ENCODE peak calls at places on chromosomes 7 and 10, in nine cellular contexts. One of them, this sample, is unnamed.

GRCh38 chr7:22863156-22863899 is 40.7 kb upstream of the TOMM7 start:
- DNase-seq in GM13976: no peak
- DNase-seq in brain microvascular endothelial cell: no peak
- DNase-seq in nephron progenitor cell: no peak
- DNase-seq in AG09309: no peak
- DNase-seq in kidney epithelial cell: no peak
- DNase-seq in foreskin fibroblast: peak; percentile 19
- DNase-seq in cardiac muscle cell: no peak
- DNase-seq in tibial artery: no peak
- DNase-seq in this sample: no peak

GRCh38 chr10:43221419-43222293 is 45.2 kb downstream of the RASGEF1A start:
- DNase-seq in GM13976: no peak
- DNase-seq in brain microvascular endothelial cell: no peak
- DNase-seq in nephron progenitor cell: peak; percentile 49
- DNase-seq in AG09309: no peak
- DNase-seq in kidney epithelial cell: no peak
- DNase-seq in foreskin fibroblast: no peak
- DNase-seq in cardiac muscle cell: no peak
- DNase-seq in tibial artery: peak; percentile 47
- DNase-seq in this sample: no peak

GRCh38 chr10:128721851-128722250 is 595.6 kb upstream of the MKI67 start:
- DNase-seq in GM13976: no peak
- DNase-seq in brain microvascular endothelial cell: no peak
- DNase-seq in nephron progenitor cell: no peak
- DNase-seq in AG09309: no peak
- DNase-seq in kidney epithelial cell: no peak
- DNase-seq in foreskin fibroblast: no peak
- DNase-seq in cardiac muscle cell: no peak
- DNase-seq in tibial artery: no peak
- DNase-seq in this sample: no peak

GRCh38 chr7:16627236-16627635 is 18.3 kb downstream of the ANKMY2 start:
- DNase-seq in GM13976: no peak
- DNase-seq in brain microvascular endothelial cell: no peak
- DNase-seq in nephron progenitor cell: no peak
- DNase-seq in AG09309: peak; percentile 39
- DNase-seq in kidney epithelial cell: no peak
- DNase-seq in foreskin fibroblast: peak; percentile 76
- DNase-seq in cardiac muscle cell: peak; percentile 63
- DNase-seq in tibial artery: no peak
- DNase-seq in this sample: no peak

GRCh38 chr7:90552521-90552920 is 43.6 kb upstream of the CDK14 start:
- DNase-seq in GM13976: no peak
- DNase-seq in brain microvascular endothelial cell: no peak
- DNase-seq in nephron progenitor cell: no peak
- DNase-seq in AG09309: no peak
- DNase-seq in kidney epithelial cell: no peak
- DNase-seq in foreskin fibroblast: peak; percentile 37
- DNase-seq in cardiac muscle cell: peak; percentile 45
- DNase-seq in tibial artery: no peak
- DNase-seq in this sample: no peak

GRCh38 chr10:23080211-23080724 is 15.1 kb upstream of the MSRB2 start:
- DNase-seq in GM13976: no peak
- DNase-seq in brain microvascular endothelial cell: no peak
- DNase-seq in nephron progenitor cell: no peak
- DNase-seq in AG09309: no peak
- DNase-seq in kidney epithelial cell: no peak
- DNase-seq in foreskin fibroblast: no peak
- DNase-seq in cardiac muscle cell: no peak
- DNase-seq in tibial artery: no peak
- DNase-seq in this sample: no peak

GRCh38 chr10:105950410-105950809 is 1214.1 kb downstream of the SORCS1 start:
- DNase-seq in GM13976: peak; percentile 31
- DNase-seq in brain microvascular endothelial cell: peak; percentile 24
- DNase-seq in nephron progenitor cell: peak; percentile 59
- DNase-seq in AG09309: no peak
- DNase-seq in kidney epithelial cell: peak; percentile 25
- DNase-seq in foreskin fibroblast: peak; percentile 74
- DNase-seq in cardiac muscle cell: peak; percentile 70
- DNase-seq in tibial artery: no peak
- DNase-seq in this sample: no peak

GRCh38 chr10:129545257-129545656 is 78.2 kb downstream of the MGMT start:
- DNase-seq in GM13976: no peak
- DNase-seq in brain microvascular endothelial cell: peak; percentile 25
- DNase-seq in nephron progenitor cell: no peak
- DNase-seq in AG09309: no peak
- DNase-seq in kidney epithelial cell: no peak
- DNase-seq in foreskin fibroblast: peak; percentile 10
- DNase-seq in cardiac muscle cell: peak; percentile 80
- DNase-seq in tibial artery: no peak
- DNase-seq in this sample: no peak

GRCh38 chr7:128427289-128427891 is 17.6 kb upstream of the IMPDH1 start:
- DNase-seq in GM13976: peak; percentile 54
- DNase-seq in brain microvascular endothelial cell: peak; percentile 42
- DNase-seq in nephron progenitor cell: peak; percentile 41
- DNase-seq in AG09309: no peak
- DNase-seq in kidney epithelial cell: no peak
- DNase-seq in foreskin fibroblast: peak; percentile 70
- DNase-seq in cardiac muscle cell: peak; percentile 78
- DNase-seq in tibial artery: no peak
- DNase-seq in this sample: no peak

GRCh38 chr7:29609162-29610030 is 45.8 kb downstream of the PRR15 start:
- DNase-seq in GM13976: peak; percentile 23
- DNase-seq in brain microvascular endothelial cell: no peak
- DNase-seq in nephron progenitor cell: peak; percentile 36
- DNase-seq in AG09309: no peak
- DNase-seq in kidney epithelial cell: no peak
- DNase-seq in foreskin fibroblast: peak; percentile 70
- DNase-seq in cardiac muscle cell: peak; percentile 76
- DNase-seq in tibial artery: no peak
- DNase-seq in this sample: no peak

GRCh38 chr10:8034666-8035640 is 19.5 kb upstream of the GATA3 start:
- DNase-seq in GM13976: no peak
- DNase-seq in brain microvascular endothelial cell: no peak
- DNase-seq in nephron progenitor cell: peak; percentile 26
- DNase-seq in AG09309: no peak
- DNase-seq in kidney epithelial cell: no peak
- DNase-seq in foreskin fibroblast: no peak
- DNase-seq in cardiac muscle cell: no peak
- DNase-seq in tibial artery: no peak
- DNase-seq in this sample: no peak

GRCh38 chr10:71131096-71131495 is 81.3 kb upstream of the UNC5B start:
- DNase-seq in GM13976: no peak
- DNase-seq in brain microvascular endothelial cell: no peak
- DNase-seq in nephron progenitor cell: no peak
- DNase-seq in AG09309: no peak
- DNase-seq in kidney epithelial cell: no peak
- DNase-seq in foreskin fibroblast: no peak
- DNase-seq in cardiac muscle cell: no peak
- DNase-seq in tibial artery: peak; percentile 31
- DNase-seq in this sample: no peak

GRCh38 chr7:94338921-94339371 is 55.7 kb upstream of the COL1A2 start:
- DNase-seq in GM13976: no peak
- DNase-seq in brain microvascular endothelial cell: no peak
- DNase-seq in nephron progenitor cell: no peak
- DNase-seq in AG09309: peak; percentile 46
- DNase-seq in kidney epithelial cell: no peak
- DNase-seq in foreskin fibroblast: peak; percentile 63
- DNase-seq in cardiac muscle cell: no peak
- DNase-seq in tibial artery: no peak
- DNase-seq in this sample: no peak

GRCh38 chr10:75297021-75297599 is 61.4 kb upstream of the COMTD1 start:
- DNase-seq in GM13976: no peak
- DNase-seq in brain microvascular endothelial cell: no peak
- DNase-seq in nephron progenitor cell: no peak
- DNase-seq in AG09309: no peak
- DNase-seq in kidney epithelial cell: no peak
- DNase-seq in foreskin fibroblast: no peak
- DNase-seq in cardiac muscle cell: no peak
- DNase-seq in tibial artery: no peak
- DNase-seq in this sample: no peak

GRCh38 chr10:6678211-6678803 is 98.2 kb upstream of the PRKCQ start:
- DNase-seq in GM13976: peak; percentile 28
- DNase-seq in brain microvascular endothelial cell: peak; percentile 28
- DNase-seq in nephron progenitor cell: peak; percentile 64
- DNase-seq in AG09309: no peak
- DNase-seq in kidney epithelial cell: no peak
- DNase-seq in foreskin fibroblast: peak; percentile 51
- DNase-seq in cardiac muscle cell: peak; percentile 65
- DNase-seq in tibial artery: peak; percentile 65
- DNase-seq in this sample: peak; percentile 49

GRCh38 chr10:992523-993340 is 4.5 kb downstream of the GTPBP4 start:
- DNase-seq in GM13976: no peak
- DNase-seq in brain microvascular endothelial cell: no peak
- DNase-seq in nephron progenitor cell: no peak
- DNase-seq in AG09309: no peak
- DNase-seq in kidney epithelial cell: no peak
- DNase-seq in foreskin fibroblast: no peak
- DNase-seq in cardiac muscle cell: no peak
- DNase-seq in tibial artery: no peak
- DNase-seq in this sample: no peak

GRCh38 chr7:103856929-103857328 is 132.5 kb downstream of the RELN start:
- DNase-seq in GM13976: no peak
- DNase-seq in brain microvascular endothelial cell: no peak
- DNase-seq in nephron progenitor cell: no peak
- DNase-seq in AG09309: no peak
- DNase-seq in kidney epithelial cell: no peak
- DNase-seq in foreskin fibroblast: no peak
- DNase-seq in cardiac muscle cell: no peak
- DNase-seq in tibial artery: no peak
- DNase-seq in this sample: no peak
- TF ChIP-seq CTCF in GM13976: no peak
- TF ChIP-seq CTCF in brain microvascular endothelial cell: no peak
- TF ChIP-seq CTCF in nephron progenitor cell: no peak
- TF ChIP-seq CTCF in AG09309: no peak
- TF ChIP-seq CTCF in kidney epithelial cell: no peak
- TF ChIP-seq CTCF in foreskin fibroblast: no peak
- TF ChIP-seq CTCF in cardiac muscle cell: no peak
- TF ChIP-seq CTCF in tibial artery: no peak
- TF ChIP-seq CTCF in this sample: no peak

DNA sequence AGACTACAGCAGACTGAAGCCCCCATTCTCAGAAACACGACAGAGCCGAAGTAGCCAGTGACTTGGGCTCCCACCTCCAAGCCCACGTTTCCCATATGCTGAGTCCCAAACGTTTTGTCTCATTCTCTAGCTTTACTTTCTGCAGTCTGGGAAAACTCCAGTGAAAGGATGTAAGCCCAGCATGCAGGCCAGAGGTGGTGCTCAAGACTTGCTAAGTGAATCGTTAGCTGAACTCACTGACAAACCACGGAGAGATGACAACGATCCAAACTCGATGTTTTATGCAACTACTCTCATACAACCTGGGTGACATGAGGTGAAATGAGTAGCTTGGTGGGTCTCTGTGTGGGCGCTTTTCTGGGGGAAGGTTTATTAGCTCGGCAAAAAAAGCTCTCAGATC is 731.8 kb downstream of the SUGCT start:
- DNase-seq in GM13976: no peak
- DNase-seq in brain microvascular endothelial cell: no peak
- DNase-seq in nephron progenitor cell: no peak
- DNase-seq in AG09309: peak; percentile 31
- DNase-seq in kidney epithelial cell: no peak
- DNase-seq in foreskin fibroblast: no peak
- DNase-seq in cardiac muscle cell: peak; percentile 50
- DNase-seq in tibial artery: no peak
- DNase-seq in this sample: no peak
- TF ChIP-seq CTCF in GM13976: no peak
- TF ChIP-seq CTCF in brain microvascular endothelial cell: peak; percentile 34
- TF ChIP-seq CTCF in nephron progenitor cell: no peak
- TF ChIP-seq CTCF in AG09309: peak; percentile 48
- TF ChIP-seq CTCF in kidney epithelial cell: no peak
- TF ChIP-seq CTCF in foreskin fibroblast: no peak
- TF ChIP-seq CTCF in cardiac muscle cell: peak; percentile 30
- TF ChIP-seq CTCF in tibial artery: peak; percentile 5
- TF ChIP-seq CTCF in this sample: no peak

GRCh38 chr10:119153041-119153440 is 12.5 kb downstream of the SFXN4 start:
- DNase-seq in GM13976: no peak
- DNase-seq in brain microvascular endothelial cell: no peak
- DNase-seq in nephron progenitor cell: no peak
- DNase-seq in AG09309: no peak
- DNase-seq in kidney epithelial cell: no peak
- DNase-seq in foreskin fibroblast: no peak
- DNase-seq in cardiac muscle cell: no peak
- DNase-seq in tibial artery: no peak
- DNase-seq in this sample: no peak

GRCh38 chr10:119153661-119154060 is 11.9 kb downstream of the SFXN4 start:
- DNase-seq in GM13976: no peak
- DNase-seq in brain microvascular endothelial cell: no peak
- DNase-seq in nephron progenitor cell: no peak
- DNase-seq in AG09309: no peak
- DNase-seq in kidney epithelial cell: no peak
- DNase-seq in foreskin fibroblast: no peak
- DNase-seq in cardiac muscle cell: no peak
- DNase-seq in tibial artery: peak; percentile 50
- DNase-seq in this sample: no peak

GRCh38 chr10:119149157-119149556 is 16.4 kb downstream of the SFXN4 start:
- DNase-seq in GM13976: no peak
- DNase-seq in brain microvascular endothelial cell: no peak
- DNase-seq in nephron progenitor cell: no peak
- DNase-seq in AG09309: no peak
- DNase-seq in kidney epithelial cell: no peak
- DNase-seq in foreskin fibroblast: no peak
- DNase-seq in cardiac muscle cell: no peak
- DNase-seq in tibial artery: peak; percentile 43
- DNase-seq in this sample: no peak

DNA sequence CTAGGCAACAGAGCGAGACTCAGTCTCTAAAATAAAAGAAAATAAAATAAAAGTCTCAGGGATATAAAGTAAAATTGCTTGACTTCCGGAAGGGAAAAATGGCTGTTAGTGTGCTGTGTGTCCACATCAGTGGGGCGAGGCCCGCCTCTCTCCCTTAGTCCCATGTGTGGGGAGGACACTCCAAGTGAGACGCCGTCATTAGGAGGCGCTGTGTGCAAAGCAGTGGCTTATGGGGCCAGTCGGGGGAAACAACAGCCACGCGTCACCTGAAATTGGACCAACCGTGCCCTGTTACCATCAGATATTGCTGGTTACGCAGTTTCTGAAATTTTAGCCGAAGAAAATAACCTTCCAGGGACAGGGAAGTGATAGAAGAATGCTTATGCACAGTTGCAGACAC is 15.8 kb downstream of the SFXN4 start:
- DNase-seq in GM13976: no peak
- DNase-seq in brain microvascular endothelial cell: no peak
- DNase-seq in nephron progenitor cell: no peak
- DNase-seq in AG09309: no peak
- DNase-seq in kidney epithelial cell: no peak
- DNase-seq in foreskin fibroblast: no peak
- DNase-seq in cardiac muscle cell: no peak
- DNase-seq in tibial artery: peak; percentile 37
- DNase-seq in this sample: no peak
- TF ChIP-seq CTCF in GM13976: no peak
- TF ChIP-seq CTCF in brain microvascular endothelial cell: peak; percentile 42
- TF ChIP-seq CTCF in nephron progenitor cell: no peak
- TF ChIP-seq CTCF in AG09309: peak; percentile 8
- TF ChIP-seq CTCF in kidney epithelial cell: no peak
- TF ChIP-seq CTCF in foreskin fibroblast: no peak
- TF ChIP-seq CTCF in cardiac muscle cell: peak; percentile 10
- TF ChIP-seq CTCF in tibial artery: no peak
- TF ChIP-seq CTCF in this sample: no peak

DNA sequence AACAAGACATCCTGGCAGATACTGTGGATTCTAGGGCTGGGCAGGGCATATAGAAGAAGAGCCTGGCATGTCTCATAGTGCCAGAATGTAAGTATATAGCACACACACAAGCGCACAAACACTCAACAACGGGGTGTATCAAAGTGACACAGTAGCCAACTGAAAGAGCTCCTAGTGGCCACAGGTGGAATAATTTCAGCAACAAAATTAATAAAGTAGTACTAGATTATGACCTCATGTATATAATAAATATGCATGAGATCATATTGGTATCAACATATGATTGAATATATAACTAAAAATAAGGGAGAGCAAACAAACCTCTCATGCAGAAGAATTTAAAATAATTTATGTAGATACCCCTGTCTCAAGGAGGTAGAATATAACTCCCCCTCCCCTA is 72.4 kb upstream of the CXCL12 start:
- DNase-seq in GM13976: no peak
- DNase-seq in brain microvascular endothelial cell: no peak
- DNase-seq in nephron progenitor cell: no peak
- DNase-seq in AG09309: no peak
- DNase-seq in kidney epithelial cell: no peak
- DNase-seq in foreskin fibroblast: no peak
- DNase-seq in cardiac muscle cell: no peak
- DNase-seq in tibial artery: no peak
- DNase-seq in this sample: no peak
- TF ChIP-seq CTCF in GM13976: no peak
- TF ChIP-seq CTCF in brain microvascular endothelial cell: peak; percentile 37
- TF ChIP-seq CTCF in nephron progenitor cell: no peak
- TF ChIP-seq CTCF in AG09309: peak; percentile 13
- TF ChIP-seq CTCF in kidney epithelial cell: no peak
- TF ChIP-seq CTCF in foreskin fibroblast: no peak
- TF ChIP-seq CTCF in cardiac muscle cell: peak; percentile 24
- TF ChIP-seq CTCF in tibial artery: no peak
- TF ChIP-seq CTCF in this sample: no peak

This sample was measured in omental fat pad.